ENCODE peak calls at places on chromosomes 2 and 18, in five cellular contexts. One of them, this sample, is unnamed.

GRCh38 chr2:194550702-194551101 is 1106.3 kb upstream of the SLC39A10 start:
- DNase-seq in HCT116: no peak
- DNase-seq in MM.1S: no peak
- DNase-seq in fibroblast of lung: no peak
- DNase-seq in PC-3: peak
- DNase-seq in this sample: no peak

GRCh38 chr2:95310211-95310610 is 13.1 kb downstream of the KCNIP3 start:
- DNase-seq in fibroblast of lung: no peak
- DNase-seq in HCT116: no peak
- DNase-seq in MM.1S: no peak
- DNase-seq in PC-3: no peak
- DNase-seq in this sample: no peak

GRCh38 chr2:179773986-179774385 is 87.4 kb downstream of the ZNF385B start:
- DNase-seq in HCT116: no peak
- DNase-seq in MM.1S: no peak
- DNase-seq in PC-3: no peak
- DNase-seq in fibroblast of lung: no peak
- DNase-seq in this sample: no peak

GRCh38 chr18:78974115-78974740 is 5.4 kb upstream of the SALL3 start:
- DNase-seq in MM.1S: no peak
- DNase-seq in HCT116: no peak
- DNase-seq in PC-3: no peak
- DNase-seq in fibroblast of lung: no peak
- DNase-seq in this sample: no peak

GRCh38 chr2:176582183-176582582 is 312.9 kb downstream of the MTX2 start:
- DNase-seq in PC-3: no peak
- DNase-seq in MM.1S: no peak
- DNase-seq in HCT116: no peak
- DNase-seq in fibroblast of lung: peak
- DNase-seq in this sample: no peak

GRCh38 chr18:8151176-8151575 is 458.1 kb upstream of the RAB12 start:
- DNase-seq in MM.1S: no peak
- DNase-seq in HCT116: no peak
- DNase-seq in PC-3: no peak
- DNase-seq in fibroblast of lung: peak
- DNase-seq in this sample: no peak

GRCh38 chr2:238703436-238703835 is 144.4 kb upstream of the TWIST2 start:
- DNase-seq in MM.1S: no peak
- DNase-seq in fibroblast of lung: no peak
- DNase-seq in HCT116: no peak
- DNase-seq in PC-3: no peak
- DNase-seq in this sample: no peak

GRCh38 chr2:54952978-54953456 is 97.2 kb downstream of the RTN4 start:
- DNase-seq in PC-3: peak
- DNase-seq in fibroblast of lung: no peak
- DNase-seq in HCT116: no peak
- DNase-seq in MM.1S: no peak
- DNase-seq in this sample: no peak

GRCh38 chr2:1400943-1401735 is 12.1 kb upstream of the TPO start:
- DNase-seq in MM.1S: no peak
- DNase-seq in fibroblast of lung: no peak
- DNase-seq in PC-3: no peak
- DNase-seq in HCT116: no peak
- DNase-seq in this sample: no peak

GRCh38 chr2:70009776-70010175 is 48.3 kb upstream of the ASPRV1 start:
- DNase-seq in fibroblast of lung: no peak
- DNase-seq in HCT116: no peak
- DNase-seq in PC-3: no peak
- DNase-seq in MM.1S: no peak
- DNase-seq in this sample: peak

GRCh38 chr2:74833418-74834233 is at the start of gene HK2:
- DNase-seq in fibroblast of lung: peak
- DNase-seq in HCT116: peak
- DNase-seq in MM.1S: peak
- DNase-seq in PC-3: peak
- DNase-seq in this sample: peak

GRCh38 chr2:15953143-15953630 is 12.8 kb downstream of the MYCN start:
- DNase-seq in HCT116: no peak
- DNase-seq in MM.1S: no peak
- DNase-seq in fibroblast of lung: no peak
- DNase-seq in PC-3: no peak
- DNase-seq in this sample: no peak

GRCh38 chr2:239292956-239293355 is 107.9 kb downstream of the HDAC4 start:
- DNase-seq in MM.1S: no peak
- DNase-seq in PC-3: no peak
- DNase-seq in fibroblast of lung: no peak
- DNase-seq in HCT116: no peak
- DNase-seq in this sample: no peak

GRCh38 chr18:50797147-50797546 is 22.7 kb downstream of the MRO start:
- DNase-seq in HCT116: no peak
- DNase-seq in MM.1S: no peak
- DNase-seq in fibroblast of lung: no peak
- DNase-seq in PC-3: no peak
- DNase-seq in this sample: no peak

GRCh38 chr2:240895656-240896388 is at the start of gene MAB21L4:
- DNase-seq in PC-3: peak
- DNase-seq in MM.1S: no peak
- DNase-seq in fibroblast of lung: no peak
- DNase-seq in HCT116: peak
- DNase-seq in this sample: peak

GRCh38 chr2:240211598-240212424 is 71.4 kb upstream of the OTOS start:
- DNase-seq in HCT116: no peak
- DNase-seq in fibroblast of lung: no peak
- DNase-seq in MM.1S: no peak
- DNase-seq in PC-3: no peak
- DNase-seq in this sample: no peak

GRCh38 chr2:12728221-12728777 is 11.6 kb downstream of the TRIB2 start:
- DNase-seq in HCT116: no peak
- DNase-seq in fibroblast of lung: no peak
- DNase-seq in MM.1S: peak
- DNase-seq in PC-3: no peak
- DNase-seq in this sample: no peak

GRCh38 chr18:77857926-77858325 is 608.3 kb downstream of the GALR1 start:
- DNase-seq in PC-3: no peak
- DNase-seq in HCT116: no peak
- DNase-seq in fibroblast of lung: no peak
- DNase-seq in MM.1S: no peak
- DNase-seq in this sample: no peak

GRCh38 chr2:137659616-137660015 is 304.7 kb upstream of the HNMT start:
- DNase-seq in MM.1S: no peak
- DNase-seq in PC-3: peak
- DNase-seq in fibroblast of lung: no peak
- DNase-seq in HCT116: no peak
- DNase-seq in this sample: peak

GRCh38 chr18:5894613-5895299 is 566 bp downstream of the TMEM200C start:
- DNase-seq in fibroblast of lung: peak
- DNase-seq in HCT116: no peak
- DNase-seq in PC-3: no peak
- DNase-seq in MM.1S: no peak
- DNase-seq in this sample: no peak

GRCh38 chr2:241858206-241859016 is at the start of gene PDCD1:
- DNase-seq in MM.1S: peak
- DNase-seq in PC-3: no peak
- DNase-seq in HCT116: no peak
- DNase-seq in fibroblast of lung: no peak
- DNase-seq in this sample: no peak

GRCh38 chr2:36780231-36780808 is 83.8 kb downstream of the VIT start:
- DNase-seq in HCT116: peak
- DNase-seq in PC-3: peak
- DNase-seq in MM.1S: peak
- DNase-seq in fibroblast of lung: peak
- DNase-seq in this sample: peak

GRCh38 chr2:32591669-32592463 is 36.0 kb upstream of the TTC27 start:
- DNase-seq in fibroblast of lung: peak
- DNase-seq in MM.1S: peak
- DNase-seq in PC-3: peak
- DNase-seq in HCT116: no peak
- DNase-seq in this sample: no peak

GRCh38 chr2:182133195-182133891 is 147.7 kb downstream of the PPP1R1C start:
- DNase-seq in HCT116: no peak
- DNase-seq in fibroblast of lung: peak
- DNase-seq in MM.1S: no peak
- DNase-seq in PC-3: peak
- DNase-seq in this sample: no peak

GRCh38 chr2:20164734-20165242 is 60.1 kb downstream of the SDC1 start:
- DNase-seq in MM.1S: no peak
- DNase-seq in fibroblast of lung: peak
- DNase-seq in PC-3: no peak
- DNase-seq in HCT116: no peak
- DNase-seq in this sample: no peak

GRCh38 chr2:44242929-44243328 is 32.4 kb upstream of the SLC3A1 start:
- DNase-seq in PC-3: no peak
- DNase-seq in fibroblast of lung: no peak
- DNase-seq in MM.1S: peak
- DNase-seq in HCT116: no peak
- DNase-seq in this sample: no peak

GRCh38 chr2:43841949-43842865 is 3.4 kb downstream of the ABCG8 start:
- DNase-seq in HCT116: no peak
- DNase-seq in MM.1S: no peak
- DNase-seq in PC-3: no peak
- DNase-seq in fibroblast of lung: no peak
- DNase-seq in this sample: no peak

GRCh38 chr2:45661828-45662227 is 10.4 kb downstream of the PRKCE start:
- DNase-seq in HCT116: no peak
- DNase-seq in PC-3: no peak
- DNase-seq in MM.1S: no peak
- DNase-seq in fibroblast of lung: no peak
- DNase-seq in this sample: no peak

GRCh38 chr18:66280470-66280869 is 323.4 kb downstream of the CDH19 start:
- DNase-seq in MM.1S: no peak
- DNase-seq in fibroblast of lung: no peak
- DNase-seq in PC-3: no peak
- DNase-seq in HCT116: no peak
- DNase-seq in this sample: peak

GRCh38 chr2:72147303-72147970 is at the start of gene CYP26B1:
- DNase-seq in PC-3: no peak
- DNase-seq in HCT116: no peak
- DNase-seq in fibroblast of lung: no peak
- DNase-seq in MM.1S: no peak
- DNase-seq in this sample: peak

GRCh38 chr2:11009176-11009575 is 97.4 kb downstream of the KCNF1 start:
- DNase-seq in MM.1S: no peak
- DNase-seq in HCT116: no peak
- DNase-seq in PC-3: no peak
- DNase-seq in fibroblast of lung: no peak
- DNase-seq in this sample: no peak

GRCh38 chr2:220043155-220043992 is 415.9 kb downstream of the SLC4A3 start:
- DNase-seq in MM.1S: no peak
- DNase-seq in fibroblast of lung: peak
- DNase-seq in PC-3: peak
- DNase-seq in HCT116: no peak
- DNase-seq in this sample: no peak

DNA sequence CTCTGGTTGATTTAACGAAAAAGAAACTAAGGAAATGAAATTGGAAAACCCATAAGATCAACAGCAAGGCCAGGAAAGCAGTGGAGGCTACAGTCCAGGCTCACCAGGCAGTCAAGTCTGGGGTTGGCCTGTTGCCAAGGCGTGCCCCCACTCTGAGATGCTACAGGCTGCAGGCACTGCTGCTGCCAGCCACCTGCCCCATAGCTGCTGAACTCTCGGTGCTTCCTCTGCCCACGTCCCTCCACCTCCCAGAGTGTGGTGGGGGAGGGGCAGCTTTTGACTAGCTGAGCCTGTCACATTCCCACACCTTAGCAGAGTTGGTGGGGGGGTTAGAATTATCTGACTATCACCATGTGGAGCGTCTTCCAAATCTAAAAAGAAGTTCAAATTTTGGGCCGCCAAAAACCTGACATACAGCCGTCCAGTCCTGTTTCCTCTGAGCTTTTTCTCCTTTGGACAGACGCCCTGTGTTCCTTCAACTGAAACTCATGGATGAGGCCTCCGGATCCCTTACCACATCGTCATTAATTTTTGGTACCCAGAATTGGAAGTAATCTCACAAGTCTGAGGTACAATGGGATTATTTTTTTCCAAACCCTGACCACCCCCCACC is 3.9 kb upstream of the SH3RF3 start:
- DNase-seq in fibroblast of lung: no peak
- DNase-seq in HCT116: no peak
- DNase-seq in MM.1S: no peak
- DNase-seq in PC-3: peak
- DNase-seq in this sample: no peak
- H3K4me2 ChIP-seq in fibroblast of lung: peak
- H3K4me2 ChIP-seq in HCT116: peak
- H3K4me2 ChIP-seq in MM.1S: no peak
- H3K4me2 ChIP-seq in PC-3: peak
- H3K4me2 ChIP-seq in this sample: no peak

GRCh38 chr2:29113891-29114321 is 1.3 kb upstream of the CLIP4 start:
- DNase-seq in HCT116: peak
- DNase-seq in MM.1S: peak
- DNase-seq in fibroblast of lung: peak
- DNase-seq in PC-3: peak
- DNase-seq in this sample: peak
- H3K4me2 ChIP-seq in HCT116: peak
- H3K4me2 ChIP-seq in MM.1S: no peak
- H3K4me2 ChIP-seq in fibroblast of lung: no peak
- H3K4me2 ChIP-seq in PC-3: peak
- H3K4me2 ChIP-seq in this sample: peak

GRCh38 chr2:3289526-3289925 is 88.1 kb downstream of the EIPR1 start:
- DNase-seq in fibroblast of lung: no peak
- DNase-seq in HCT116: no peak
- DNase-seq in MM.1S: no peak
- DNase-seq in PC-3: no peak
- DNase-seq in this sample: no peak

GRCh38 chr2:3290655-3291054 is 87.0 kb downstream of the EIPR1 start:
- DNase-seq in PC-3: no peak
- DNase-seq in MM.1S: no peak
- DNase-seq in HCT116: no peak
- DNase-seq in fibroblast of lung: no peak
- DNase-seq in this sample: no peak

GRCh38 chr2:3291113-3291512 is 86.5 kb downstream of the EIPR1 start:
- DNase-seq in PC-3: no peak
- DNase-seq in MM.1S: no peak
- DNase-seq in fibroblast of lung: no peak
- DNase-seq in HCT116: no peak
- DNase-seq in this sample: no peak

GRCh38 chr2:3289164-3289515 is 88.5 kb downstream of the EIPR1 start:
- DNase-seq in HCT116: no peak
- DNase-seq in MM.1S: no peak
- DNase-seq in fibroblast of lung: no peak
- DNase-seq in PC-3: no peak
- DNase-seq in this sample: no peak

DNA sequence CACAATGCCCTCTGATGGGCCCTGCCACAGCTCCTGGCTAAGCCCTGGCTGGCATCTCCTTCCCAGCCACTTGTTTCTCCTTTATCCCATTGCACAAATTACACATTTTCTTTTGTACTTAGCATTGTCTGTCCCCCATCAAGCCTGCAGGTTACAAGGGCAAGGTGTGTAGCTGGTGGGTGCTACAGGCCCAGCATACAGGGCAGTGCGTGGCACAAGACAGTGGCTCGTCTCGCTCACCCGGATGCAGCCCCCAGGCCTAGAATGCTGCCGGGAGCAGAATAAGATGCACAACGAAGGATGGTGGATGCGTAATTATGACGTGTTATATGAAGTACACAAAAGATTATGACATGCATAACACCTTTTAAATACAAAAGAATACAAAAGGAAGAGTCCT is 87.6 kb downstream of the EIPR1 start:
- DNase-seq in HCT116: no peak
- DNase-seq in MM.1S: no peak
- DNase-seq in fibroblast of lung: no peak
- DNase-seq in PC-3: no peak
- DNase-seq in this sample: no peak
- H3K4me2 ChIP-seq in HCT116: no peak
- H3K4me2 ChIP-seq in MM.1S: no peak
- H3K4me2 ChIP-seq in fibroblast of lung: no peak
- H3K4me2 ChIP-seq in PC-3: no peak
- H3K4me2 ChIP-seq in this sample: no peak

GRCh38 chr18:55634545-55634944 is 46.6 kb upstream of the TCF4 start:
- DNase-seq in fibroblast of lung: peak
- DNase-seq in PC-3: peak
- DNase-seq in MM.1S: no peak
- DNase-seq in HCT116: no peak
- DNase-seq in this sample: no peak
- H3K4me2 ChIP-seq in fibroblast of lung: no peak
- H3K4me2 ChIP-seq in PC-3: no peak
- H3K4me2 ChIP-seq in MM.1S: no peak
- H3K4me2 ChIP-seq in HCT116: no peak
- H3K4me2 ChIP-seq in this sample: no peak

This sample was measured in hepatocyte.